ENCODE peak calls at places on chromosomes 13 and 19, in five cellular contexts. One of them, this sample, is unnamed.

GRCh38 chr13:43154083-43154739 is 130.8 kb downstream of the DNAJC15 start:
- DNase-seq in AML-193: no peak
- DNase-seq in NCI-H1092: no peak
- DNase-seq in mucosa of descending colon: no peak
- DNase-seq in ovary: no peak
- DNase-seq in this sample: no peak

GRCh38 chr19:14674764-14675163 is at the start of gene ADGRE3:
- DNase-seq in ovary: no peak
- DNase-seq in mucosa of descending colon: no peak
- DNase-seq in AML-193: peak
- DNase-seq in NCI-H1092: no peak
- DNase-seq in this sample: no peak

GRCh38 chr13:39254606-39255005 is 216.3 kb downstream of the NHLRC3 start:
- DNase-seq in ovary: no peak
- DNase-seq in AML-193: no peak
- DNase-seq in NCI-H1092: no peak
- DNase-seq in mucosa of descending colon: no peak
- DNase-seq in this sample: no peak

GRCh38 chr13:44739539-44739938 is 163.4 kb upstream of the TSC22D1 start:
- DNase-seq in NCI-H1092: no peak
- DNase-seq in ovary: no peak
- DNase-seq in AML-193: no peak
- DNase-seq in mucosa of descending colon: no peak
- DNase-seq in this sample: no peak

GRCh38 chr13:110000534-110001345 is 214.4 kb upstream of the IRS2 start:
- DNase-seq in mucosa of descending colon: no peak
- DNase-seq in ovary: no peak
- DNase-seq in NCI-H1092: no peak
- DNase-seq in AML-193: no peak
- DNase-seq in this sample: no peak

GRCh38 chr19:47107953-47108746 is 5.4 kb downstream of the ZC3H4 start:
- DNase-seq in ovary: no peak
- DNase-seq in NCI-H1092: no peak
- DNase-seq in mucosa of descending colon: no peak
- DNase-seq in AML-193: no peak
- DNase-seq in this sample: no peak

GRCh38 chr13:36815069-36815468 is 4.0 kb upstream of the RFXAP start:
- DNase-seq in NCI-H1092: no peak
- DNase-seq in AML-193: peak
- DNase-seq in ovary: no peak
- DNase-seq in mucosa of descending colon: no peak
- DNase-seq in this sample: no peak

GRCh38 chr19:3769494-3769893 is 2.5 kb downstream of the RAX2 start:
- DNase-seq in mucosa of descending colon: no peak
- DNase-seq in ovary: no peak
- DNase-seq in NCI-H1092: no peak
- DNase-seq in AML-193: no peak
- DNase-seq in this sample: no peak

GRCh38 chr13:33543631-33544030 is 258.1 kb upstream of the STARD13 start:
- DNase-seq in ovary: no peak
- DNase-seq in mucosa of descending colon: peak
- DNase-seq in NCI-H1092: no peak
- DNase-seq in AML-193: peak
- DNase-seq in this sample: no peak

GRCh38 chr13:35621989-35622388 is 145.5 kb upstream of the MAB21L1 start:
- DNase-seq in NCI-H1092: no peak
- DNase-seq in mucosa of descending colon: no peak
- DNase-seq in AML-193: peak
- DNase-seq in ovary: no peak
- DNase-seq in this sample: no peak

GRCh38 chr13:27728271-27728670 is 64.0 kb upstream of the GSX1 start:
- DNase-seq in mucosa of descending colon: no peak
- DNase-seq in AML-193: no peak
- DNase-seq in ovary: no peak
- DNase-seq in NCI-H1092: no peak
- DNase-seq in this sample: no peak

GRCh38 chr13:109784590-109785140 is 1.7 kb downstream of the IRS2 start:
- DNase-seq in NCI-H1092: peak
- DNase-seq in ovary: peak
- DNase-seq in mucosa of descending colon: peak
- DNase-seq in AML-193: peak
- DNase-seq in this sample: peak

GRCh38 chr19:15330801-15331418 is 1.4 kb downstream of the BRD4 start:
- DNase-seq in NCI-H1092: no peak
- DNase-seq in AML-193: no peak
- DNase-seq in mucosa of descending colon: peak
- DNase-seq in ovary: no peak
- DNase-seq in this sample: no peak

GRCh38 chr19:39917561-39918182 is 16.8 kb downstream of the FCGBP start:
- DNase-seq in NCI-H1092: no peak
- DNase-seq in ovary: no peak
- DNase-seq in AML-193: no peak
- DNase-seq in mucosa of descending colon: no peak
- DNase-seq in this sample: peak

GRCh38 chr19:3760871-3761361 is 576 bp downstream of the APBA3 start:
- DNase-seq in AML-193: no peak
- DNase-seq in mucosa of descending colon: no peak
- DNase-seq in ovary: no peak
- DNase-seq in NCI-H1092: no peak
- DNase-seq in this sample: no peak

GRCh38 chr19:42433503-42434260 is 6.5 kb upstream of the LIPE start:
- DNase-seq in NCI-H1092: no peak
- DNase-seq in mucosa of descending colon: peak
- DNase-seq in AML-193: peak
- DNase-seq in ovary: no peak
- DNase-seq in this sample: peak

GRCh38 chr13:28347456-28348371 is 147.2 kb downstream of the FLT1 start:
- DNase-seq in ovary: no peak
- DNase-seq in NCI-H1092: no peak
- DNase-seq in mucosa of descending colon: no peak
- DNase-seq in AML-193: peak
- DNase-seq in this sample: no peak

GRCh38 chr19:13986348-13986904 is 19.7 kb downstream of the RFX1 start:
- DNase-seq in NCI-H1092: peak
- DNase-seq in mucosa of descending colon: peak
- DNase-seq in ovary: no peak
- DNase-seq in AML-193: peak
- DNase-seq in this sample: peak

GRCh38 chr19:5590151-5590864 is 22.6 kb upstream of the TINCR start:
- DNase-seq in ovary: no peak
- DNase-seq in NCI-H1092: no peak
- DNase-seq in mucosa of descending colon: no peak
- DNase-seq in AML-193: no peak
- DNase-seq in this sample: no peak

GRCh38 chr19:6519289-6519688 is 11.5 kb upstream of the TNFSF9 start:
- DNase-seq in NCI-H1092: no peak
- DNase-seq in ovary: no peak
- DNase-seq in AML-193: no peak
- DNase-seq in mucosa of descending colon: no peak
- DNase-seq in this sample: no peak

GRCh38 chr13:34038326-34039068 is 220.5 kb downstream of the RFC3 start:
- DNase-seq in mucosa of descending colon: no peak
- DNase-seq in NCI-H1092: no peak
- DNase-seq in AML-193: no peak
- DNase-seq in ovary: no peak
- DNase-seq in this sample: no peak

GRCh38 chr19:43820098-43820860 is 6.8 kb upstream of the ZNF283 start:
- DNase-seq in ovary: no peak
- DNase-seq in AML-193: no peak
- DNase-seq in NCI-H1092: no peak
- DNase-seq in mucosa of descending colon: peak
- DNase-seq in this sample: no peak

GRCh38 chr19:10193666-10194499 is 870 bp downstream of the DNMT1 start:
- DNase-seq in ovary: no peak
- DNase-seq in NCI-H1092: no peak
- DNase-seq in AML-193: no peak
- DNase-seq in mucosa of descending colon: no peak
- DNase-seq in this sample: no peak

GRCh38 chr19:40228863-40229262 is 2.4 kb upstream of the CCNP start:
- DNase-seq in NCI-H1092: no peak
- DNase-seq in AML-193: no peak
- DNase-seq in mucosa of descending colon: no peak
- DNase-seq in ovary: no peak
- DNase-seq in this sample: no peak

GRCh38 chr13:20814224-20814910 is 40.6 kb upstream of the EEF1AKMT1 start:
- DNase-seq in AML-193: no peak
- DNase-seq in NCI-H1092: peak
- DNase-seq in ovary: peak
- DNase-seq in mucosa of descending colon: peak
- DNase-seq in this sample: peak

GRCh38 chr19:5354403-5354802 is 13.8 kb upstream of the PTPRS start:
- DNase-seq in NCI-H1092: no peak
- DNase-seq in mucosa of descending colon: no peak
- DNase-seq in ovary: no peak
- DNase-seq in AML-193: no peak
- DNase-seq in this sample: no peak

GRCh38 chr19:44512326-44513298 is 12.3 kb upstream of the ZNF180 start:
- DNase-seq in mucosa of descending colon: peak
- DNase-seq in NCI-H1092: peak
- DNase-seq in AML-193: peak
- DNase-seq in ovary: no peak
- DNase-seq in this sample: peak

GRCh38 chr13:80737513-80737912 is 396.6 kb upstream of the SPRY2 start:
- DNase-seq in AML-193: no peak
- DNase-seq in NCI-H1092: no peak
- DNase-seq in mucosa of descending colon: no peak
- DNase-seq in ovary: no peak
- DNase-seq in this sample: no peak

GRCh38 chr13:101838305-101838835 is 385.9 kb downstream of the ITGBL1 start:
- DNase-seq in AML-193: no peak
- DNase-seq in mucosa of descending colon: no peak
- DNase-seq in NCI-H1092: no peak
- DNase-seq in ovary: no peak
- DNase-seq in this sample: no peak

GRCh38 chr13:60164490-60164889 is 762 bp upstream of the DIAPH3 start:
- DNase-seq in NCI-H1092: no peak
- DNase-seq in AML-193: no peak
- DNase-seq in mucosa of descending colon: peak
- DNase-seq in ovary: no peak
- DNase-seq in this sample: no peak

GRCh38 chr13:77741587-77741972 is 44.1 kb downstream of the SLAIN1 start:
- DNase-seq in NCI-H1092: no peak
- DNase-seq in mucosa of descending colon: no peak
- DNase-seq in ovary: no peak
- DNase-seq in AML-193: no peak
- DNase-seq in this sample: no peak

GRCh38 chr19:8208710-8209110 is 460 bp upstream of the CERS4 start:
- DNase-seq in mucosa of descending colon: peak
- DNase-seq in ovary: no peak
- DNase-seq in NCI-H1092: no peak
- DNase-seq in AML-193: no peak
- DNase-seq in this sample: no peak

GRCh38 chr19:1487576-1488281 is 2.4 kb downstream of the PCSK4 start:
- DNase-seq in NCI-H1092: no peak
- DNase-seq in ovary: no peak
- DNase-seq in mucosa of descending colon: no peak
- DNase-seq in AML-193: no peak
- DNase-seq in this sample: no peak

GRCh38 chr13:110593430-110594130 is 21.8 kb upstream of the NAXD start:
- DNase-seq in ovary: no peak
- DNase-seq in AML-193: peak
- DNase-seq in mucosa of descending colon: peak
- DNase-seq in NCI-H1092: no peak
- DNase-seq in this sample: no peak

GRCh38 chr13:66087149-66087780 is 1142.9 kb downstream of the PCDH9 start:
- DNase-seq in AML-193: no peak
- DNase-seq in ovary: no peak
- DNase-seq in mucosa of descending colon: no peak
- DNase-seq in NCI-H1092: no peak
- DNase-seq in this sample: no peak

GRCh38 chr13:66915596-66916185 is 314.4 kb downstream of the PCDH9 start:
- DNase-seq in mucosa of descending colon: no peak
- DNase-seq in ovary: no peak
- DNase-seq in NCI-H1092: no peak
- DNase-seq in AML-193: no peak
- DNase-seq in this sample: no peak

GRCh38 chr13:22111152-22111783 is 440.4 kb downstream of the FGF9 start:
- DNase-seq in AML-193: no peak
- DNase-seq in NCI-H1092: no peak
- DNase-seq in ovary: no peak
- DNase-seq in mucosa of descending colon: no peak
- DNase-seq in this sample: no peak

GRCh38 chr19:34667349-34668076 is 9.4 kb downstream of the SCGB2B2 start:
- DNase-seq in AML-193: peak
- DNase-seq in NCI-H1092: peak
- DNase-seq in mucosa of descending colon: peak
- DNase-seq in ovary: peak
- DNase-seq in this sample: no peak

GRCh38 chr13:44300895-44301638 is 72.6 kb upstream of the SERP2 start:
- DNase-seq in ovary: peak
- DNase-seq in mucosa of descending colon: no peak
- DNase-seq in AML-193: no peak
- DNase-seq in NCI-H1092: peak
- DNase-seq in this sample: peak

GRCh38 chr19:33780746-33781145 is 15.9 kb upstream of the KCTD15 start:
- DNase-seq in ovary: no peak
- DNase-seq in mucosa of descending colon: no peak
- DNase-seq in NCI-H1092: no peak
- DNase-seq in AML-193: no peak
- DNase-seq in this sample: no peak